ENCODE peak calls at places on chromosomes 11 and 22, in five cellular contexts. Z is A549, S is K562, X is H1, N is HepG2. W is an unnamed sample.
A peak's percentile ranks its signal among the peaks of the same experiment; 100 is the strongest.

GRCh38 chr11:57751676-57752253 is at the start of gene BTBD18:
- DNase-seq in Z (peak; percentile 76), S (no peak), X (peak; percentile 54), N (peak; percentile 83), W (peak; percentile 32)

GRCh38 chr11:4881860-4882500 is at the start of gene OR51T1:
- DNase-seq in Z (no peak), S (peak; percentile 32), X (no peak), N (no peak), W (no peak)

GRCh38 chr11:16881074-16881709 is 133.0 kb downstream of the PLEKHA7 start:
- DNase-seq in Z (no peak), S (peak; percentile 35), X (no peak), N (no peak), W (peak; percentile 22)

GRCh38 chr11:6727971-6728890 is 43.5 kb downstream of the OR2AG2 start:
- DNase-seq in Z (peak; percentile 3), S (no peak), X (no peak), N (no peak), W (no peak)

GRCh38 chr11:70532066-70532440 is 133.7 kb downstream of the CTTN start:
- DNase-seq in Z (no peak), S (no peak), X (no peak), N (no peak), W (no peak)

GRCh38 chr11:73510106-73510505 is 87.8 kb downstream of the FAM168A start:
- DNase-seq in Z (no peak), S (no peak), X (no peak), N (no peak), W (no peak)

GRCh38 chr22:29056472-29056871 is 5.2 kb downstream of the C22orf31 start:
- DNase-seq in Z (no peak), S (no peak), X (no peak), N (no peak), W (no peak)

GRCh38 chr11:120208777-120209176 is 2.1 kb upstream of the OAF start:
- DNase-seq in Z (peak; percentile 44), S (no peak), X (no peak), N (peak; percentile 86), W (no peak)

GRCh38 chr22:26536056-26536761 is 23.9 kb upstream of the TFIP11 start:
- DNase-seq in Z (no peak), S (no peak), X (no peak), N (no peak), W (no peak)

GRCh38 chr11:14458377-14458776 is 41.2 kb downstream of the COPB1 start:
- DNase-seq in Z (no peak), S (no peak), X (no peak), N (no peak), W (no peak)

GRCh38 chr22:21044931-21045584 is 688 bp upstream of the LRRC74B start:
- DNase-seq in Z (no peak), S (peak; percentile 73), X (no peak), N (no peak), W (no peak)

GRCh38 chr11:72395993-72396392 is 38.3 kb downstream of the CLPB start:
- DNase-seq in Z (no peak), S (no peak), X (peak; percentile 45), N (no peak), W (no peak)

GRCh38 chr11:4065086-4065485 is 29.5 kb upstream of the RRM1 start:
- DNase-seq in Z (no peak), S (no peak), X (no peak), N (no peak), W (no peak)

GRCh38 chr11:104094576-104094975 is 58.1 kb downstream of the DDI1 start:
- DNase-seq in Z (no peak), S (no peak), X (no peak), N (no peak), W (no peak)

GRCh38 chr22:43269325-43270040 is 73.7 kb downstream of the SCUBE1 start:
- DNase-seq in Z (no peak), S (no peak), X (no peak), N (no peak), W (no peak)

GRCh38 chr11:27701262-27702105 is 1.2 kb upstream of the BDNF start:
- DNase-seq in Z (peak; percentile 59), S (no peak), X (no peak), N (no peak), W (no peak)

GRCh38 chr22:39935622-39936021 is 24.6 kb upstream of the TMA7B start:
- DNase-seq in Z (no peak), S (no peak), X (no peak), N (no peak), W (no peak)

GRCh38 chr11:72534859-72535547 is 100.7 kb upstream of the CLPB start:
- DNase-seq in Z (peak; percentile 11), S (no peak), X (no peak), N (no peak), W (peak; percentile 45)

GRCh38 chr11:43738600-43739409 is 58.3 kb downstream of the HSD17B12 start:
- DNase-seq in Z (no peak), S (peak; percentile 28), X (no peak), N (peak; percentile 3), W (no peak)

GRCh38 chr11:109422755-109423113 is 744 bp downstream of the C11orf87 start:
- DNase-seq in Z (no peak), S (no peak), X (no peak), N (no peak), W (no peak)

GRCh38 chr11:28673687-28674431 is 565.7 kb downstream of the METTL15 start:
- DNase-seq in Z (no peak), S (no peak), X (no peak), N (no peak), W (no peak)

GRCh38 chr11:75900848-75901247 is 85.8 kb downstream of the UVRAG start:
- DNase-seq in Z (no peak), S (no peak), X (no peak), N (no peak), W (no peak)

GRCh38 chr11:1482581-1483444 is 3.8 kb downstream of the MOB2 start:
- DNase-seq in Z (no peak), S (no peak), X (no peak), N (no peak), W (peak; percentile 42)
- TF ChIP-seq CTCF in Z (no peak), S (no peak), X (no peak), N (no peak), W (no peak)

DNA sequence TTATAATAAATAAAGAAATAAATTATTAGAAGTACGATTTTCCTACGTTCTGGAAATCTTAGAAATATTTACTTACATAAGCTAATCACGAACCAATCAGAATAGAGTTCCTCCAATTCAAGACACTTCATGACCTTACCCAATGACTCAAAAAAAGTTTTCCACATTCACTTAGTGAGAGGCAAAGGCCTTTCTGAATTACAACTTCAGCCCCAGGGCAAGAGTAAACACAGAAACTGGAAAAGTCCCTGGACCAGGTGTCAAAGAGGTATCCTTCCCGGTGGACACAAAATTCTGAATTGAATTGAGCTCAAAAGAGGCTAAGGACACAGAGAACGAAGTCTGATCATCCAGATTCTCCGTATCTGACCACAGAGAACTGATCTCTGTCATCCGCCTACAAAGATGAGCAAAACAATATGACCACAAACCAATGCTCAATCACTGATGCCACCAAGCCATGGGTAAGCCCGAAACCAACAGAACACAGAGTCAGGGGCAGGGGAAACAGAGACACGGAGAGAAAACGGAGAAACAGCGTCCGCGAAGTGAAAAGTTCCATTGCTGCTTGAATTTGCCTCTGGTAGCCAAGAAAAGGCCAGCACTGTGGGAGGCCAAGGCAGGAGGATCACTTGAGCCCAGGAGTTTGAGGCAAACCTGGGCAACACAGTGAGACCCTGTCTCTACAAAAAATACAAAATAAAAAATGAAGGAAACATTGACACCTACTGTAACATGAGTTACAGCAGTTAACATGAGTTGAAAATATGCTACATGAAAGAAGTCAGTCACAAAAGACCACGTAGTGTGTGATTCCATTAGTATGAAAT is 6.8 kb downstream of the BID start:
- DNase-seq in Z (no peak), S (no peak), X (no peak), N (no peak), W (no peak)
- TF ChIP-seq USF2 in Z (no peak), S (no peak), X (no peak), N (no peak), W (no peak)

GRCh38 chr11:236774-237767 is at the start of gene PSMD13:
- DNase-seq in Z (peak; percentile 77), S (peak; percentile 88), X (peak; percentile 87), N (peak; percentile 66), W (peak; percentile 83)

GRCh38 chr11:244376-244775 is 7.6 kb downstream of the PSMD13 start:
- DNase-seq in Z (no peak), S (no peak), X (no peak), N (no peak), W (no peak)

GRCh38 chr11:235998-236773 is at the start of gene SIRT3:
- DNase-seq in Z (peak; percentile 90), S (peak; percentile 96), X (peak; percentile 81), N (peak; percentile 73), W (peak; percentile 81)

GRCh38 chr11:241634-242033 is 4.9 kb downstream of the PSMD13 start:
- DNase-seq in Z (no peak), S (no peak), X (no peak), N (no peak), W (no peak)

DNA sequence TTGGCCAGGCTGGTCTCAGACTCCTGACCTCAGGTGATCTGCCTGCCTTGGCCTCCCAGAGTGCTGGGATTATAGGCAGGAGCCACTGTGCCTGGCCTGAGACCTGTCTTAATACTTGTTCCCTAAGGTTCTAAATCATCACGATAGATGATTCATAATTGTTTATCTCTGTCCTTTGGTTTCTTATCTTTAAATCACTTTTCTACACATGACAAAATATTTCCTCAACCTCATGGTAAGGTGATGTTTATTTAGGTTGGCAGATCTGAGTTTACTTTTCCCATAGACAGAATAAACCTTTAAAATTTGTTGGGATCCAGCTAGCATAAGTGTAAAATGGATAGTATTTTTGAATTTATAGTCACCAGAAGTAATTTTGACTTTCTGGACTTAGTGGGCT is 3.5 kb downstream of the PSMD13 start:
- DNase-seq in Z (no peak), S (no peak), X (no peak), N (no peak), W (no peak)
- TF ChIP-seq JUN in Z (no peak), S (no peak), X (no peak), N (no peak), W (no peak)

DNA sequence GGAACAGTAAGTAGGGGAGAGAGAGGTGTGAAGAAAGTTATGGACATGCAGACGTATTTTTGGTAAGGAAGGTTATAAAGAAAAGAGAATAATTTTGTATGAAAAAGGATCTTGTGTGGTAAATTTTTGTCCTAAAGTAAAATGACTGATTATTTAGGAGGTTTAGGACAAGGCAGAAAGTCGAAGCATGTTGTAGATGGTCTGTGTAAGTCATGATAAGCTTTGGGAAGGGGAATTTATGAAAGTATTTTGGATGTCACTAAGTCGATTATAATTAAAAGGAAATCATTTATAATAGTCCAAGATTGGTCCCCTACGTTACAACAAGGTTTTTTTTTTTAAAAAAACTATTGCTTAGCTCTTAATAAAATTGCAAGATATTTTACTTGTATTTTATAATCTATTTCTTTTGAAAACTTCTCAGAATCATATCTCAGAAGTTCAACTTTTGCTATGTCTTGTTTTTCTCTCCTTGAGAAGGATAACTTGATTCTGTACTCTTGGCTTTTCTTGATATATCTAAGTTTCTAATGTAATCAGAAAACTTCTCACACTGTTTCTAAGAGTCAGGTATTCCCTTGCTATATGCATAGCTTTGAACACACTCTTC is 10.9 kb upstream of the CABP2 start:
- DNase-seq in Z (peak; percentile 52), S (no peak), X (no peak), N (no peak), W (no peak)
- TF ChIP-seq CTCF in Z (no peak), S (no peak), X (no peak), N (no peak), W (no peak)

GRCh38 chr11:102780491-102780918 is at the start of gene MMP10:
- DNase-seq in Z (peak; percentile 60), S (no peak), X (no peak), N (peak; percentile 21), W (no peak)
- TF ChIP-seq USF2 in Z (no peak), S (no peak), X (no peak), N (no peak), W (no peak)

W was measured in WTC11.